ENCODE peak calls at places on chromosomes 1 and 21, in seven cellular contexts. F, T, O, D, M, H and Y are unnamed samples.
A peak's percentile ranks its signal among the peaks of the same experiment; 100 is the strongest.

GRCh38 chr1:201020040-201020591 is 3.4 kb downstream of the KIF21B start:
- DNase-seq in D (no peak), H (no peak), O (no peak), T (no peak), F (no peak), M (no peak), Y (peak; percentile 91)

GRCh38 chr1:245715970-245716369 is 561.2 kb downstream of the KIF26B start:
- DNase-seq in F (peak; percentile 85), T (no peak), H (peak; percentile 75), D (no peak), O (peak; percentile 41), M (no peak), Y (no peak)

GRCh38 chr1:17795836-17796645 is 40.9 kb downstream of the ACTL8 start:
- DNase-seq in D (no peak), H (no peak), F (no peak), T (no peak), M (no peak), O (no peak), Y (no peak)

GRCh38 chr1:21623411-21623961 is 45.7 kb downstream of the RAP1GAP start:
- DNase-seq in D (no peak), O (no peak), F (no peak), M (no peak), H (no peak), T (no peak), Y (no peak)

GRCh38 chr1:214317734-214318133 is 36.8 kb downstream of the SMYD2 start:
- DNase-seq in D (no peak), H (no peak), F (no peak), O (no peak), M (no peak), T (no peak), Y (peak; percentile 64)

GRCh38 chr1:205263580-205264190 is 35.9 kb downstream of the TMCC2 start:
- DNase-seq in H (no peak), M (no peak), F (peak; percentile 51), T (no peak), O (no peak), D (no peak), Y (no peak)

GRCh38 chr1:185894806-185895205 is 160.6 kb downstream of the HMCN1 start:
- DNase-seq in T (no peak), H (peak; percentile 23), M (no peak), D (no peak), O (no peak), F (peak; percentile 46), Y (no peak)

GRCh38 chr1:165536016-165536415 is 7.8 kb upstream of the LRRC52 start:
- DNase-seq in M (no peak), F (no peak), O (no peak), D (no peak), T (no peak), H (no peak), Y (no peak)

GRCh38 chr1:207888647-207889046 is 22.3 kb downstream of the CD34 start:
- DNase-seq in F (no peak), T (no peak), H (no peak), M (no peak), O (no peak), D (no peak), Y (no peak)

GRCh38 chr1:43822040-43822439 is 111.6 kb upstream of the ARTN start:
- DNase-seq in T (no peak), H (peak; percentile 96), O (peak; percentile 83), F (peak; percentile 93), D (peak; percentile 19), M (no peak), Y (peak; percentile 96)

GRCh38 chr21:44925027-44925755 is 4.5 kb upstream of the ITGB2 start:
- DNase-seq in F (peak; percentile 64), O (no peak), M (no peak), H (peak; percentile 49), T (no peak), D (no peak), Y (no peak)

GRCh38 chr1:19888112-19888511 is 5.9 kb downstream of the OTUD3 start:
- DNase-seq in T (no peak), D (no peak), O (no peak), M (no peak), F (no peak), H (no peak), Y (peak; percentile 55)

GRCh38 chr1:201026234-201026633 is 2.7 kb upstream of the KIF21B start:
- DNase-seq in M (no peak), T (no peak), D (no peak), F (peak; percentile 19), O (no peak), H (no peak), Y (no peak)

GRCh38 chr1:117284408-117285215 is 73.9 kb upstream of the VTCN1 start:
- DNase-seq in O (peak; percentile 23), M (peak; percentile 33), F (peak; percentile 79), D (no peak), T (peak; percentile 62), H (peak; percentile 77), Y (peak; percentile 88)

GRCh38 chr21:25896657-25897056 is 161.9 kb downstream of the GABPA start:
- DNase-seq in O (no peak), D (no peak), M (no peak), T (no peak), F (no peak), H (no peak), Y (no peak)

GRCh38 chr21:42865361-42866160 is 13.8 kb downstream of the WDR4 start:
- DNase-seq in M (no peak), O (no peak), D (no peak), H (no peak), T (no peak), F (no peak), Y (no peak)

GRCh38 chr1:9292361-9293240 is at the start of gene SPSB1:
- DNase-seq in O (peak; percentile 69), T (peak; percentile 78), M (peak; percentile 73), H (peak; percentile 83), F (peak; percentile 78), D (no peak), Y (peak; percentile 84)

GRCh38 chr21:45994738-45995685 is 13.4 kb downstream of the COL6A1 start:
- DNase-seq in F (no peak), H (no peak), M (no peak), D (no peak), T (no peak), O (no peak), Y (no peak)

GRCh38 chr1:210232524-210233215 is at the start of gene SERTAD4:
- DNase-seq in D (no peak), T (peak; percentile 48), O (peak; percentile 90), M (peak; percentile 60), H (peak; percentile 60), F (no peak), Y (peak; percentile 89)

GRCh38 chr21:33587792-33588484 is 546 bp downstream of the DONSON start:
- DNase-seq in D (no peak), O (peak; percentile 1), H (peak; percentile 52), F (peak; percentile 20), T (peak; percentile 23), M (peak; percentile 44), Y (peak; percentile 51)

GRCh38 chr1:109923131-109923945 is 12.7 kb downstream of the CSF1 start:
- DNase-seq in M (peak; percentile 76), F (no peak), H (no peak), O (no peak), D (peak; percentile 34), T (peak; percentile 27), Y (peak; percentile 68)

GRCh38 chr21:44370027-44370735 is 16.8 kb downstream of the TRPM2 start:
- DNase-seq in D (no peak), F (peak; percentile 7), O (peak; percentile 11), T (peak; percentile 37), M (peak; percentile 75), H (peak; percentile 61), Y (no peak)

GRCh38 chr21:15754640-15755039 is 24.9 kb downstream of the USP25 start:
- DNase-seq in D (no peak), H (peak; percentile 79), F (peak; percentile 66), T (no peak), M (no peak), O (no peak), Y (no peak)

GRCh38 chr1:38600286-38600685 is 259.3 kb downstream of the RRAGC start:
- DNase-seq in O (no peak), T (no peak), D (no peak), H (no peak), M (no peak), F (no peak), Y (no peak)
- H2AK5ac ChIP-seq in O (no peak overlapping the region), T (no peak overlapping the region), D (no peak overlapping the region), H (no peak overlapping the region), M (no peak overlapping the region), F (no peak overlapping the region), Y (no peak overlapping the region)

DNA sequence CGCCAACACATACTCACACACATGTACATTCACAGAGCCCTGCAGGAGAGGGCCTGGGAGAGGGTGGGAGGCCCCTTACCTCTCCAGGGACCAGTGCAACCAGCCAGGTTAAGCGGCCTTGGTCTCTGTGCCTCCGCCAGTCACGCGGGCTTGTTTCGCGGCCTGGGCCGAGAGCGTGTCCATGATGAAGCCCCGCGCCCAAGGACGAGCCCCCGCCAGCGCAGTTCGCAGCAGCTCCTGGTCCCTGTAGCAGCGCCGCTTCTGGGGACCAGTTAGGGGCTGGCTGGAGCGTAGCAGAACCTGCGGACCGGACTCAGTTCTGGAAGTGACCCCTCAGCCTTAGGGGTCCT is 7.3 kb upstream of the FAM167B start:
- DNase-seq in T (no peak), F (no peak), M (no peak), H (no peak), D (no peak), O (no peak), Y (no peak)
- H3K18ac ChIP-seq in T (peak overlapping the region; percentile 99), F (no peak overlapping the region), M (peak overlapping the region; percentile 72), H (peak overlapping the region; percentile 83), D (peak overlapping the region; percentile 99), O (peak overlapping the region; percentile 37), Y (peak overlapping the region; percentile 53)

GRCh38 chr1:77925966-77926365 is 37.5 kb downstream of the NEXN start:
- DNase-seq in H (no peak), M (no peak), F (no peak), T (no peak), O (no peak), D (no peak), Y (no peak)
- H2AK5ac ChIP-seq in H (no peak overlapping the region), M (no peak overlapping the region), F (no peak overlapping the region), T (no peak overlapping the region), O (no peak overlapping the region), D (no peak overlapping the region), Y (no peak overlapping the region)

GRCh38 chr1:31382379-31382989 is 9.6 kb upstream of the FABP3 start:
- DNase-seq in H (no peak), O (no peak), D (no peak), T (no peak), M (no peak), F (no peak), Y (no peak)
- H3K18ac ChIP-seq in H (no peak overlapping the region), O (no peak overlapping the region), D (no peak overlapping the region), T (no peak overlapping the region), M (no peak overlapping the region), F (no peak overlapping the region), Y (no peak overlapping the region)

DNA sequence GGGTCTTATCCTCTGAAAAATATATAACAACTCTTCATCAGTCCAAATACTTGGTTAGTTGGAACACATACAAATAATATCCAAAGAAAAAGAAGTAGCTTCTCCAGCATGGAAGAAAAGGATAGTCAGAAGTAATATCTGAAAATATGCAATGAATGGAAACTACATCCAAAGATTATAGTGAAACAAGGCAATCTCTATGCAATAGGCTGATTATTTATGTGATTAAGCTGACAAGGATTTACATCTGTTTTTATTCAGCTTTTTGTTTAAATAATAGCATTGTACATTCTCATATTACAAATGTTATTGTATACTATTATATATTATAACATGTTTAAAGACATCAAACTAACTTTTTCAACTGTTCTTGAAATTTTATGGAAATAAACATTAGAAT is 15.3 kb upstream of the TGFBR3 start:
- DNase-seq in M (no peak), O (no peak), T (no peak), D (no peak), F (peak; percentile 66), H (no peak), Y (no peak)
- H2AK5ac ChIP-seq in M (no peak overlapping the region), O (no peak overlapping the region), T (no peak overlapping the region), D (no peak overlapping the region), F (no peak overlapping the region), H (no peak overlapping the region), Y (no peak overlapping the region)

GRCh38 chr1:53473463-53473862 is 14.3 kb downstream of the DMRTB1 start:
- DNase-seq in F (peak; percentile 30), T (no peak), D (no peak), O (no peak), M (no peak), H (peak; percentile 13), Y (no peak)
- H3K18ac ChIP-seq in F (no peak overlapping the region), T (no peak overlapping the region), D (no peak overlapping the region), O (no peak overlapping the region), M (no peak overlapping the region), H (no peak overlapping the region), Y (no peak overlapping the region)